ENCODE peak calls at places on chromosomes 2 and 18, in eight cellular contexts. R is mammary epithelial cell, D is AG04450, K is neuronal stem cell, Y is skeletal muscle cell, N is T-helper 2 cell, P is right lobe of liver, W is NCI-H1105. T is an unnamed sample.

GRCh38 chr2:52810460-52810859 is 957.1 kb upstream of the CHAC2 start:
- DNase-seq in D (no peak), N (no peak), W (no peak), Y (peak; percentile 5), K (peak; percentile 3), P (no peak), R (peak; percentile 42), T (peak; percentile 69)

GRCh38 chr2:173803344-173803893 is 161.8 kb downstream of the SP3 start:
- DNase-seq in D (no peak), P (no peak), W (no peak), R (no peak), Y (no peak), K (no peak), N (no peak), T (no peak)

GRCh38 chr2:15941970-15942710 is 1.8 kb downstream of the MYCN start:
- DNase-seq in P (peak; percentile 49), D (no peak), R (peak; percentile 15), K (peak; percentile 48), W (no peak), Y (no peak), N (no peak), T (no peak)

GRCh38 chr18:9750112-9750511 is 42.0 kb downstream of the RAB31 start:
- DNase-seq in D (no peak), Y (no peak), R (no peak), P (no peak), K (no peak), W (no peak), N (no peak), T (no peak)

GRCh38 chr2:43877782-43878464 is 39.2 kb downstream of the ABCG8 start:
- DNase-seq in K (peak; percentile 36), D (peak; percentile 16), P (peak; percentile 47), R (peak; percentile 29), N (no peak), Y (peak; percentile 9), W (peak; percentile 45), T (peak; percentile 81)

GRCh38 chr2:1816414-1816911 is 72.1 kb upstream of the PXDN start:
- DNase-seq in W (no peak), Y (peak; percentile 43), K (no peak), D (no peak), P (no peak), R (no peak), N (no peak), T (no peak)

GRCh38 chr18:25726278-25726677 is 364.1 kb downstream of the SS18 start:
- DNase-seq in P (no peak), W (no peak), K (no peak), R (no peak), Y (peak; percentile 71), D (peak; percentile 8), N (no peak), T (no peak)

GRCh38 chr18:2606335-2606734 is 35.0 kb downstream of the NDC80 start:
- DNase-seq in D (no peak), N (no peak), W (no peak), K (no peak), P (no peak), R (no peak), Y (no peak), T (no peak)

GRCh38 chr18:45254683-45255082 is 360.6 kb upstream of the SLC14A2 start:
- DNase-seq in W (no peak), R (peak; percentile 13), P (no peak), K (no peak), Y (no peak), N (no peak), D (no peak), T (no peak)

GRCh38 chr2:167293172-167293781 is 405.0 kb downstream of the XIRP2 start:
- DNase-seq in N (no peak), D (no peak), K (peak; percentile 45), P (no peak), W (peak; percentile 25), Y (no peak), R (peak; percentile 20), T (peak; percentile 6)

GRCh38 chr2:177721815-177722552 is 329.4 kb downstream of the AGPS start:
- DNase-seq in P (no peak), R (no peak), D (no peak), N (no peak), K (no peak), W (no peak), Y (no peak), T (no peak)

GRCh38 chr2:74142340-74142739 is 5.4 kb downstream of the BOLA3 start:
- DNase-seq in W (no peak), Y (no peak), K (no peak), R (no peak), D (no peak), N (no peak), P (no peak), T (peak; percentile 17)

GRCh38 chr2:24012521-24013245 is 2.8 kb downstream of the MFSD2B start:
- DNase-seq in P (no peak), D (no peak), K (no peak), R (no peak), Y (no peak), W (no peak), N (no peak), T (no peak)

GRCh38 chr2:199581935-199582336 is 124.2 kb upstream of the SATB2 start:
- DNase-seq in N (no peak), P (no peak), K (no peak), D (no peak), W (no peak), Y (no peak), R (no peak), T (no peak)

GRCh38 chr2:234606906-234607305 is 110.0 kb upstream of the ARL4C start:
- DNase-seq in K (no peak), Y (no peak), W (no peak), N (no peak), P (no peak), R (no peak), D (no peak), T (no peak)

GRCh38 chr2:161710131-161710915 is 86.1 kb downstream of the SLC4A10 start:
- DNase-seq in N (no peak), Y (peak; percentile 3), W (no peak), R (no peak), P (no peak), K (no peak), D (no peak), T (peak; percentile 92)

GRCh38 chr2:188497736-188498135 is 206.1 kb downstream of the GULP1 start:
- DNase-seq in K (no peak), Y (no peak), R (no peak), P (no peak), N (no peak), W (no peak), D (no peak), T (no peak)

GRCh38 chr2:10170256-10170655 is 47.7 kb downstream of the RRM2 start:
- DNase-seq in R (peak; percentile 14), W (no peak), N (no peak), P (no peak), K (no peak), Y (no peak), D (no peak), T (peak; percentile 12)

GRCh38 chr2:105748564-105748963 is 3.9 kb downstream of the NCK2 start:
- DNase-seq in D (no peak), Y (no peak), R (peak; percentile 51), W (no peak), K (no peak), N (no peak), P (no peak), T (peak; percentile 20)

GRCh38 chr2:85699325-85699724 is 5.2 kb downstream of the GNLY start:
- DNase-seq in D (no peak), K (no peak), R (no peak), Y (no peak), W (no peak), P (no peak), N (no peak), T (no peak)

GRCh38 chr2:189521686-189522434 is 58.7 kb downstream of the SLC40A1 start:
- DNase-seq in P (no peak), Y (no peak), R (no peak), D (peak; percentile 23), W (no peak), N (no peak), K (no peak), T (peak; percentile 50)

GRCh38 chr2:1591461-1591770 is 152.9 kb downstream of the PXDN start:
- DNase-seq in K (no peak), P (no peak), N (no peak), W (no peak), R (no peak), Y (no peak), D (no peak), T (peak; percentile 50)

GRCh38 chr18:41320090-41320489 is 634.9 kb upstream of the PIK3C3 start:
- DNase-seq in K (no peak), Y (no peak), P (no peak), D (no peak), W (peak; percentile 20), N (no peak), R (peak; percentile 57), T (peak; percentile 35)

GRCh38 chr18:77042583-77042982 is 90.0 kb downstream of the MBP start:
- DNase-seq in Y (no peak), N (no peak), K (no peak), D (no peak), W (no peak), P (no peak), R (no peak), T (no peak)

GRCh38 chr2:213065583-213066444 is 85.6 kb downstream of the IKZF2 start:
- DNase-seq in D (peak; percentile 43), W (peak; percentile 15), P (peak; percentile 33), N (no peak), Y (peak; percentile 30), R (peak; percentile 37), K (no peak), T (no peak)

GRCh38 chr18:2168022-2168421 is 403.3 kb downstream of the METTL4 start:
- DNase-seq in Y (no peak), W (no peak), P (no peak), N (no peak), R (no peak), D (no peak), K (no peak), T (peak; percentile 19)

GRCh38 chr2:27964067-27964466 is 73.5 kb downstream of the BABAM2 start:
- DNase-seq in D (no peak), Y (no peak), R (no peak), K (no peak), W (no peak), N (no peak), P (no peak), T (no peak)

GRCh38 chr2:27988718-27989117 is 98.2 kb downstream of the BABAM2 start:
- DNase-seq in W (no peak), K (no peak), P (no peak), Y (no peak), R (no peak), N (no peak), D (no peak), T (no peak)